ENCODE peak calls at places on chromosomes 6 and 20, in four cellular contexts. Y is H1, K is K562, T is SK-N-SH. W is an unnamed sample.

GRCh38 chr20:49230021-49230420 is 10.8 kb downstream of the DDX27 start:
- DNase-seq in K (no peak), Y (no peak), T (no peak), W (no peak)

GRCh38 chr6:42742116-42742894 is 3.6 kb downstream of the TBCC start:
- DNase-seq in T (peak; percentile 47), Y (no peak), K (peak; percentile 13), W (no peak)

GRCh38 chr20:32984196-32984595 is 20.0 kb downstream of the SUN5 start:
- DNase-seq in Y (no peak), K (peak; percentile 27), T (no peak), W (no peak)

GRCh38 chr6:121055572-121056163 is 278.6 kb downstream of the TBC1D32 start:
- DNase-seq in K (peak; percentile 60), T (peak; percentile 44), Y (peak; percentile 3), W (no peak)

GRCh38 chr6:8025191-8025590 is 39.0 kb downstream of the BLOC1S5 start:
- DNase-seq in Y (no peak), T (no peak), K (no peak), W (no peak)

GRCh38 chr20:47558699-47559098 is 57.0 kb downstream of the NCOA3 start:
- DNase-seq in K (no peak), T (no peak), Y (no peak), W (no peak)

GRCh38 chr20:25296094-25297093 is 48.5 kb downstream of the PYGB start:
- DNase-seq in K (peak; percentile 51), Y (no peak), T (no peak), W (peak; percentile 40)

GRCh38 chr6:99746261-99746895 is 139.7 kb downstream of the PRDM13 start:
- DNase-seq in Y (peak; percentile 23), K (peak; percentile 38), T (peak; percentile 39), W (peak; percentile 42)

GRCh38 chr6:152380993-152381898 is 255.9 kb downstream of the SYNE1 start:
- DNase-seq in K (no peak), Y (no peak), T (peak; percentile 39), W (no peak)

GRCh38 chr6:12404651-12405050 is 114.5 kb downstream of the EDN1 start:
- DNase-seq in K (no peak), T (no peak), Y (no peak), W (no peak)

GRCh38 chr6:130760006-130760405 is 67.2 kb upstream of the SMLR1 start:
- DNase-seq in K (no peak), T (peak; percentile 4), Y (no peak), W (peak; percentile 60)

GRCh38 chr6:12484519-12484918 is 194.4 kb downstream of the EDN1 start:
- DNase-seq in T (no peak), Y (no peak), K (no peak), W (no peak)

GRCh38 chr6:121504227-121504626 is 68.8 kb downstream of the GJA1 start:
- DNase-seq in K (no peak), Y (no peak), T (no peak), W (no peak)

GRCh38 chr20:47150403-47151152 is 205.9 kb downstream of the ZMYND8 start:
- DNase-seq in T (peak; percentile 82), K (peak; percentile 80), Y (peak; percentile 51), W (peak; percentile 90)

GRCh38 chr6:112879920-112880413 is 532.8 kb downstream of the RFPL4B start:
- DNase-seq in T (no peak), Y (peak; percentile 81), K (peak; percentile 77), W (peak; percentile 83)

GRCh38 chr6:23266536-23266935 is 697.2 kb downstream of the HDGFL1 start:
- DNase-seq in Y (no peak), K (no peak), T (no peak), W (no peak)

GRCh38 chr6:80010296-80010695 is 5.8 kb downstream of the TTK start:
- DNase-seq in T (no peak), K (no peak), Y (no peak), W (no peak)

GRCh38 chr6:12605888-12606345 is 110.7 kb upstream of the PHACTR1 start:
- DNase-seq in K (peak; percentile 34), Y (no peak), T (peak; percentile 57), W (peak; percentile 48)

GRCh38 chr6:144195671-144196070 is 45.4 kb downstream of the STX11 start:
- DNase-seq in K (no peak), T (no peak), Y (no peak), W (no peak)

GRCh38 chr20:58091810-58092209 is 136.6 kb downstream of the ANKRD60 start:
- DNase-seq in T (no peak), K (no peak), Y (no peak), W (no peak)

GRCh38 chr6:160043784-160044183 is 74.9 kb downstream of the IGF2R start:
- DNase-seq in T (no peak), Y (no peak), K (no peak), W (no peak)

GRCh38 chr6:167572106-167572505 is 247.2 kb downstream of the TTLL2 start:
- DNase-seq in Y (no peak), T (no peak), K (no peak), W (no peak)

GRCh38 chr6:112773217-112773616 is 426.1 kb downstream of the RFPL4B start:
- DNase-seq in K (no peak), Y (no peak), T (no peak), W (no peak)

GRCh38 chr6:12592634-12593033 is 123.9 kb upstream of the PHACTR1 start:
- DNase-seq in Y (no peak), K (no peak), T (no peak), W (no peak)

GRCh38 chr6:13417431-13417830 is 70.0 kb downstream of the GFOD1 start:
- DNase-seq in K (no peak), Y (no peak), T (no peak), W (no peak)

GRCh38 chr20:33183292-33183691 is 15.3 kb downstream of the BPIFA2 start:
- DNase-seq in T (no peak), Y (no peak), K (no peak), W (no peak)

GRCh38 chr6:75850026-75850385 is 101.0 kb downstream of the MYO6 start:
- DNase-seq in T (no peak), K (no peak), Y (no peak), W (no peak)

GRCh38 chr6:168239374-168239773 is 80.2 kb downstream of the DACT2 start:
- DNase-seq in K (no peak), T (no peak), Y (no peak), W (no peak)

GRCh38 chr6:27133281-27134227 is 113.9 kb upstream of the PRSS16 start:
- DNase-seq in T (no peak), K (no peak), Y (no peak), W (peak; percentile 74)

GRCh38 chr6:33124947-33125346 is 49.2 kb downstream of the HLA-DPB1 start:
- DNase-seq in K (no peak), T (no peak), Y (no peak), W (no peak)

GRCh38 chr6:27281105-27281539 is 31.0 kb downstream of the POM121L2 start:
- DNase-seq in T (no peak), K (no peak), Y (no peak), W (no peak)

GRCh38 chr6:36358235-36358915 is 21.7 kb upstream of the BNIP5 start:
- DNase-seq in T (no peak), Y (no peak), K (no peak), W (no peak)

GRCh38 chr20:49938173-49939163 is 2.3 kb downstream of the RNF114 start:
- DNase-seq in T (peak; percentile 76), K (no peak), Y (no peak), W (no peak)

GRCh38 chr6:111750147-111750546 is 123.1 kb downstream of the FYN start:
- DNase-seq in T (no peak), K (no peak), Y (no peak), W (no peak)

GRCh38 chr6:28862077-28862476 is 61.7 kb downstream of the TRIM27 start:
- DNase-seq in K (no peak), T (no peak), Y (no peak), W (no peak)
- TF ChIP-seq TEAD4 in K (no peak), T (no peak), Y (no peak), W (no peak)

DNA sequence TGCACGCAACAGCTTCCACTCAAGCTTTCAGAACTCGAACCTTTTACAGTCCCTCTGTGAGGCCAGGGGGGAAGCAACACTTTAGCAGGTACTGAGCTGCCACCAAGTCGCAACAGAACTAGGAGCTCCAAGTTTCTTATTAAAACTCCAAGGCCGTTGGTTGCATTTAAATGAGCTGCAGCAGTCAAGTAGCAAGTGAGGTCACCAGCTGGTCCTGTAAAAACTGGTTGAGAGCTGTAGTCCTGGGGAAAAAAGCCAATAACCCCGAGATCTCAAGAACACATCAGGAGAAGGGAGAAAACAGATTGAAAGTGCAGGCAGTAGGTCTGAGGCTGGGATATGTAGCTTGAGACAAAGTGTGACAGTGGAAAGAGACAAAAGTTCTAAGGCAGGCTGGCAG is 413.7 kb downstream of the CDC5L start:
- DNase-seq in Y (no peak), K (no peak), T (no peak), W (no peak)
- TF ChIP-seq TEAD4 in Y (no peak), K (no peak), T (no peak), W (no peak)

GRCh38 chr6:89254569-89254968 is 37.4 kb upstream of the GABRR1 start:
- DNase-seq in T (no peak), Y (no peak), K (no peak), W (no peak)

GRCh38 chr6:89251976-89252375 is 34.8 kb upstream of the GABRR1 start:
- DNase-seq in Y (no peak), K (no peak), T (no peak), W (no peak)

GRCh38 chr6:89250239-89250638 is 33.1 kb upstream of the GABRR1 start:
- DNase-seq in K (no peak), T (no peak), Y (no peak), W (no peak)

GRCh38 chr6:89252902-89253301 is 35.7 kb upstream of the GABRR1 start:
- DNase-seq in Y (no peak), T (no peak), K (no peak), W (no peak)

DNA sequence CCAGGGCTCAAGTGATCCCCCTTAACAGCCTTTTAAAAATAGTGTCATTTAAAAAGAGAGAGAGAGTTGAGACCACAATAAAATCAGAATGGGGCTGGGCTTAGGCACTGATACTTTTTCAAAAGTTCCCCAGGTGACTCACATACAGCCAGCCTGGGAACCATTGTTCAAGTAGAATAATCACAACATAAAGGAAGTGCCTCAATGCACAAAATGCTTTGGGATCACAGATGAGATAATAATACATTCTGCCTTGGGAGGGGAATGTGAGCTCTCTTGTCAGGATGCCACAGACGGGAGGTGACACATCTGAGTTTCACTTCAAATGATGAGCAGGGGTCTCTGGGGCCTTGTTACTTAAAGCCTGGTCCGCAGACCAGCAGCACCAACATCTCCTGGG is 34.0 kb upstream of the GABRR1 start:
- DNase-seq in K (no peak), T (no peak), Y (no peak), W (no peak)
- TF ChIP-seq TEAD4 in K (no peak), T (no peak), Y (no peak), W (no peak)

GRCh38 chr20:59646487-59646886 is 42.1 kb downstream of the PHACTR3 start:
- DNase-seq in K (no peak), T (no peak), Y (no peak), W (no peak)
- TF ChIP-seq TEAD4 in K (no peak), T (no peak), Y (no peak), W (no peak)

GRCh38 chr6:39951716-39952115 is 17.5 kb upstream of the MOCS1 start:
- DNase-seq in K (no peak), Y (no peak), T (no peak), W (no peak)
- TF ChIP-seq TEAD4 in K (no peak), Y (no peak), T (no peak), W (no peak)

GRCh38 chr20:16544949-16545348 is 28.3 kb downstream of the KIF16B start:
- DNase-seq in T (no peak), K (no peak), Y (no peak), W (no peak)
- TF ChIP-seq TEAD4 in T (no peak), K (no peak), Y (no peak), W (no peak)

W was measured in WTC11.